ENCODE peak calls at places on chromosome 15, in four cellular contexts. L, F, W and X are unnamed samples.

GRCh38 chr15:75750261-75751050 is 37.8 kb upstream of the CSPG4 start:
- DNase-seq in L (no peak), F (no peak), W (no peak), X (no peak)

GRCh38 chr15:85750807-85751730 is 43.7 kb downstream of the KLHL25 start:
- DNase-seq in L (peak; percentile 71), F (no peak), W (no peak), X (no peak)

GRCh38 chr15:44554934-44555723 is 18.2 kb downstream of the EIF3J start:
- DNase-seq in L (no peak), F (no peak), W (no peak), X (no peak)

GRCh38 chr15:31261266-31262142 is 65.1 kb upstream of the KLF13 start:
- DNase-seq in L (no peak), F (no peak), W (no peak), X (no peak)

GRCh38 chr15:81939604-81940440 is 106.0 kb downstream of the MEX3B start:
- DNase-seq in L (no peak), F (no peak), W (peak; percentile 70), X (no peak)

GRCh38 chr15:58053236-58054153 is 12.0 kb downstream of the ALDH1A2 start:
- DNase-seq in L (no peak), F (no peak), W (no peak), X (no peak)

GRCh38 chr15:38021259-38021658 is 86.8 kb downstream of the TMCO5A start:
- DNase-seq in L (no peak), F (no peak), W (no peak), X (no peak)

GRCh38 chr15:88624156-88624970 is 3.2 kb downstream of the AEN start:
- DNase-seq in L (no peak), F (no peak), W (peak; percentile 72), X (no peak)

GRCh38 chr15:85793641-85794597 is 806 bp downstream of the KLHL25 start:
- DNase-seq in L (no peak), F (no peak), W (peak; percentile 42), X (no peak)

GRCh38 chr15:76973362-76973743 is 21.6 kb upstream of the PSTPIP1 start:
- DNase-seq in L (no peak), F (no peak), W (peak; percentile 72), X (peak; percentile 71)

GRCh38 chr15:81888748-81889479 is 156.9 kb downstream of the MEX3B start:
- DNase-seq in L (no peak), F (no peak), W (peak; percentile 46), X (no peak)

GRCh38 chr15:81091889-81092558 is 42.0 kb upstream of the CFAP161 start:
- DNase-seq in L (no peak), F (peak; percentile 94), W (peak; percentile 81), X (no peak)

GRCh38 chr15:75836953-75837321 is 6.3 kb upstream of the UBE2Q2 start:
- DNase-seq in L (no peak), F (peak; percentile 23), W (peak; percentile 79), X (no peak)

GRCh38 chr15:69665641-69666091 is 213.0 kb downstream of the RPLP1 start:
- DNase-seq in L (no peak), F (no peak), W (peak; percentile 16), X (no peak)

GRCh38 chr15:74906193-74906449 is 530 bp downstream of the FAM219B start:
- DNase-seq in L (no peak), F (no peak), W (peak; percentile 20), X (peak; percentile 44)

GRCh38 chr15:64349375-64349774 is 6.6 kb downstream of the CSNK1G1 start:
- DNase-seq in L (no peak), F (no peak), W (no peak), X (no peak)